ENCODE peak calls at places on chromosomes 4 and X, in four cellular contexts. One of them, this sample, is unnamed.

GRCh38 chrX:16870861-16871584 is 861 bp upstream of the RBBP7 start:
- DNase-seq in retina: peak
- DNase-seq in memory B cell: no peak
- DNase-seq in COLO829: no peak
- DNase-seq in this sample: peak

GRCh38 chr4:3766207-3766790 is at the start of gene ADRA2C:
- DNase-seq in retina: no peak
- DNase-seq in memory B cell: no peak
- DNase-seq in COLO829: no peak
- DNase-seq in this sample: no peak

GRCh38 chr4:6258741-6259140 is 10.9 kb upstream of the WFS1 start:
- DNase-seq in retina: no peak
- DNase-seq in memory B cell: no peak
- DNase-seq in COLO829: no peak
- DNase-seq in this sample: no peak

GRCh38 chrX:139202742-139203410 is 327.7 kb upstream of the F9 start:
- DNase-seq in retina: peak
- DNase-seq in memory B cell: no peak
- DNase-seq in COLO829: no peak
- DNase-seq in this sample: no peak

GRCh38 chr4:5772528-5773270 is 61.7 kb downstream of the EVC start:
- DNase-seq in retina: no peak
- DNase-seq in memory B cell: no peak
- DNase-seq in COLO829: no peak
- DNase-seq in this sample: no peak

GRCh38 chrX:74781507-74782034 is 143.7 kb downstream of the NEXMIF start:
- DNase-seq in retina: no peak
- DNase-seq in memory B cell: no peak
- DNase-seq in COLO829: no peak
- DNase-seq in this sample: no peak

GRCh38 chr4:94577136-94577535 is 125.4 kb downstream of the PDLIM5 start:
- DNase-seq in retina: peak
- DNase-seq in memory B cell: no peak
- DNase-seq in COLO829: no peak
- DNase-seq in this sample: no peak

GRCh38 chr4:111988514-111988913 is 156.7 kb upstream of the FAM241A start:
- DNase-seq in retina: no peak
- DNase-seq in memory B cell: no peak
- DNase-seq in COLO829: no peak
- DNase-seq in this sample: no peak

GRCh38 chrX:16855363-16856075 is 14.6 kb downstream of the RBBP7 start:
- DNase-seq in retina: no peak
- DNase-seq in memory B cell: no peak
- DNase-seq in COLO829: no peak
- DNase-seq in this sample: no peak

GRCh38 chr4:6960628-6961027 is 51.0 kb downstream of the TBC1D14 start:
- DNase-seq in retina: peak
- DNase-seq in memory B cell: no peak
- DNase-seq in COLO829: no peak
- DNase-seq in this sample: no peak

This sample was measured in naive B cell.